ENCODE peak calls at places on chromosome 6, in six cellular contexts. X is heart left ventricle; B is uterus; A is ascending aorta; M is naive thymus-derived CD4-positive, alpha-beta T cell; Q is HCT116. W is an unnamed sample. For H3K9me3, the result is how much of the 10 kb centered on the place peaks cover.

GRCh38 chr6:28491984-28492317 is 23.6 kb downstream of the GPX6 start:
- DNase-seq in X (no peak), B (no peak), A (no peak), M (no peak), Q (no peak), W (no peak)

GRCh38 chr6:166097914-166098522 is 69.6 kb downstream of the TBXT start:
- DNase-seq in X (peak), B (peak), A (peak), M (no peak), Q (peak), W (peak)

GRCh38 chr6:141488466-141488865 is 644.3 kb upstream of the GJE1 start:
- DNase-seq in X (no peak), B (no peak), A (no peak), M (no peak), Q (no peak), W (no peak)

GRCh38 chr6:104943781-104944180 is 13.1 kb upstream of the LIN28B start:
- DNase-seq in X (no peak), B (no peak), A (no peak), M (no peak), Q (peak), W (no peak)

GRCh38 chr6:75230484-75231325 is 12.9 kb downstream of the COX7A2 start:
- DNase-seq in X (no peak), B (peak), A (no peak), M (no peak), Q (peak), W (no peak)

GRCh38 chr6:117919775-117920492 is 12.9 kb downstream of the SLC35F1 start:
- DNase-seq in X (peak), B (peak), A (no peak), M (no peak), Q (no peak), W (peak)

GRCh38 chr6:28160233-28160632 is 18.6 kb downstream of the ZKSCAN8 start:
- DNase-seq in X (no peak), B (no peak), A (no peak), M (no peak), Q (no peak), W (no peak)

GRCh38 chr6:117933471-117933870 is 26.4 kb downstream of the SLC35F1 start:
- DNase-seq in X (no peak), B (no peak), A (no peak), M (no peak), Q (no peak), W (no peak)

GRCh38 chr6:81820979-81821378 is 68.5 kb upstream of the TENT5A start:
- DNase-seq in X (no peak), B (no peak), A (no peak), M (no peak), Q (no peak), W (no peak)

GRCh38 chr6:95248501-95248900 is 328.8 kb upstream of the MANEA start:
- DNase-seq in X (no peak), B (no peak), A (no peak), M (no peak), Q (no peak), W (no peak)

GRCh38 chr6:9397981-9398559 is 962.7 kb upstream of the SLC35B3 start:
- DNase-seq in X (peak), B (no peak), A (no peak), M (no peak), Q (no peak), W (no peak)

GRCh38 chr6:33199687-33200233 is 705 bp downstream of the RXRB start:
- DNase-seq in X (peak), B (no peak), A (peak), M (no peak), Q (peak), W (no peak)

GRCh38 chr6:6684365-6684833 is 95.9 kb downstream of the LY86 start:
- DNase-seq in X (no peak), B (no peak), A (no peak), M (no peak), Q (no peak), W (no peak)

GRCh38 chr6:52649521-52649920 is 21.4 kb upstream of the TMEM14A start:
- DNase-seq in X (no peak), B (no peak), A (no peak), M (no peak), Q (no peak), W (no peak)

GRCh38 chr6:37007340-37008043 is 2.0 kb downstream of the FGD2 start:
- DNase-seq in X (no peak), B (no peak), A (no peak), M (no peak), Q (no peak), W (no peak)

GRCh38 chr6:139821669-139822223 is 447.3 kb upstream of the CITED2 start:
- DNase-seq in X (no peak), B (no peak), A (no peak), M (no peak), Q (no peak), W (no peak)

GRCh38 chr6:116144590-116144989 is 18.7 kb upstream of the COL10A1 start:
- DNase-seq in X (no peak), B (no peak), A (no peak), M (no peak), Q (no peak), W (no peak)

GRCh38 chr6:50816947-50817637 is 1.6 kb upstream of the TFAP2B start:
- DNase-seq in X (no peak), B (no peak), A (no peak), M (no peak), Q (no peak), W (no peak)

GRCh38 chr6:56699066-56699654 is 56.5 kb upstream of the DST start:
- DNase-seq in X (no peak), B (no peak), A (no peak), M (no peak), Q (no peak), W (no peak)

GRCh38 chr6:131129657-131130545 is 5.4 kb upstream of the AKAP7 start:
- DNase-seq in X (no peak), B (no peak), A (no peak), M (no peak), Q (no peak), W (no peak)

GRCh38 chr6:106184629-106185028 is 98.5 kb downstream of the PRDM1 start:
- DNase-seq in X (no peak), B (no peak), A (no peak), M (no peak), Q (no peak), W (no peak)

DNA sequence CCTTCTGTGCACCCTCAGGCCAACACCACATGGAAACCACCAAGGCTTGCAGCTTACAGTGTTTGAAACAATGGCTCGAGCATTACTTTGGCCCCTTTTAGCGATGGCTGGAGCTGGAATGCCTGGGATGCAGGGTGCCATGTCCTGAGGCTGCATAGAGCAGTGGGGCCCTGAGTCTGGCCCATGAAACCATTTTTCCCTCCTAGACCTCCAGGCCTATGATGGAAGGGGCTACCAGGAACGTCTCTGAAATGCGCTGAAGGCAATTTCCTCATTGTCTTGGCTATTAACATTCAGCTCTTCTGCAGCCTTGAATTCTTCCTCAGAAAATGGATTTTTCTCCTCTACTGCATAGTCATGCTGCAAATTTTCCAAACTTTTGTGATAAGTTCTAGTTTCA is 29.9 kb upstream of the SERINC1 start:
- DNase-seq in X (no peak), B (no peak), A (no peak), M (no peak), Q (no peak), W (no peak)
- H3K9me3 ChIP-seq in X (under half), B (under half), A (under half), M (under half), Q (under half), W (half or more)

GRCh38 chr6:113930183-113930582 is 40.8 kb downstream of the HDAC2 start:
- DNase-seq in X (no peak), B (no peak), A (no peak), M (no peak), Q (no peak), W (no peak)
- H3K9me3 ChIP-seq in X (under half), B (under half), A (under half), M (under half), Q (under half), W (under half)

GRCh38 chr6:22418714-22419113 is 121.9 kb upstream of the PRL start:
- DNase-seq in X (no peak), B (no peak), A (no peak), M (no peak), Q (no peak), W (no peak)

GRCh38 chr6:22424196-22424595 is 127.4 kb upstream of the PRL start:
- DNase-seq in X (no peak), B (no peak), A (no peak), M (no peak), Q (no peak), W (no peak)

GRCh38 chr6:22421187-22421586 is 124.4 kb upstream of the PRL start:
- DNase-seq in X (no peak), B (no peak), A (no peak), M (no peak), Q (no peak), W (no peak)
- H3K9me3 ChIP-seq in X (under half), B (under half), A (under half), M (under half), Q (under half), W (under half)

DNA sequence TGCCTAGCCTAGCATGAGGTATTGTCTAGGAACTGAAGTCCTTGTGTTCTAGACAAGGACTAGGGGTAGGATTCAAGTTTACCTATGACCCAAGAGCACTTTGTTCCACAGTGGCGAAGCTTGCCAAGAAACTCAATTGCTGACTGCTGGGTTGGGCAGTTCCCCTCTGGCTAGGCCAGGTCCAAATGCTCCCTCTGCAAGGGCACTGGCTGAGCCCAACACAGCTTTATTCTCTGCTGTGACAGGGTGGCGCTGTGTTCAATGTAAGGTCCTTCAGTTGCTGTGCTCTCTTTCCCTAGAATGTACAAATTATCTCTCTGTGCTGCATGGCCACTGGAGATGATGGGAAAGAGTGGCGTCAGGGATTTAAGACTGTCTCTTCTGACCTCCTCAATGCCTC is 950.8 kb downstream of the HACE1 start:
- DNase-seq in X (no peak), B (no peak), A (no peak), M (no peak), Q (no peak), W (no peak)
- H3K9me3 ChIP-seq in X (under half), B (under half), A (under half), M (under half), Q (under half), W (under half)

DNA sequence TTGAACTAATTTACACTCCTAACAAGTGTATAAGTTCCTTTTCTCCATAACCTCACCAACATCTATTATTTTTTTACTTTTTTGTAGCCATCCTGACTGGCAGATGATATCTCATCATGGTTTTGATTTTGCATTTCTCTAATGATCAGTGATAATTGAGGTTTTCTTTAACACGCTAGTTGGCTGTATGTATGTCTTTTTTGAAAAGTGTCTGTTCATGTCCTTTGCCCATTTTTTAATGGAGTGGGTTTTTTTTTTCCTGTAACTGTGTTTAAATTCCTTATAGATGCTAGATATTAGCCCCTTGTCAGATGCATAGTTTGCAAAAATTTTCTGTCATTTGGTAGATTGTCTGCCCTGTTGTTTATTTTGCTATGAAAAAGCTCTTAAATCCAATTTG is 39.6 kb upstream of the TRIM39 start:
- DNase-seq in X (no peak), B (no peak), A (no peak), M (no peak), Q (no peak), W (no peak)
- H3K9me3 ChIP-seq in X (under half), B (under half), A (half or more), M (under half), Q (under half), W (half or more)

DNA sequence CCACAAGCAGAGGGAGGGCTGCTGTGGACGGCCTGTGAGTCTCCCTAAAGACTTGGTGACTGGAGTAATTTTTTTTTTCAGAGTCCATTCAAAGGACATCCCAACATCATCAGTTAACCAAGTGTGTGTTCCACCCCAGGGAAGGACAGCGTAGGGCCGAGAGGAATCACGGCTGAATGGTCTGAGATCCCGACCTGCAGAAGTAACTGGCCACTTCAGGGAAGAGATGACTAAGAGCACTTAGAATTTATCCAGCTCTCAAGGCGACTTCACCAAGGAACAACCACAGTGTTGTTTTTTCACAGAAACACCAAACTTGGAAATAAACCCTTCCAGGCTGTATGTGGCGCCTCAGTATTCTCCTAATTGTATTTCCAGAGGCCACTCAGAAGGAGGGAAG is 231.6 kb downstream of the FNDC1 start:
- DNase-seq in X (no peak), B (no peak), A (no peak), M (no peak), Q (no peak), W (no peak)
- H3K9me3 ChIP-seq in X (under half), B (under half), A (under half), M (under half), Q (under half), W (under half)

DNA sequence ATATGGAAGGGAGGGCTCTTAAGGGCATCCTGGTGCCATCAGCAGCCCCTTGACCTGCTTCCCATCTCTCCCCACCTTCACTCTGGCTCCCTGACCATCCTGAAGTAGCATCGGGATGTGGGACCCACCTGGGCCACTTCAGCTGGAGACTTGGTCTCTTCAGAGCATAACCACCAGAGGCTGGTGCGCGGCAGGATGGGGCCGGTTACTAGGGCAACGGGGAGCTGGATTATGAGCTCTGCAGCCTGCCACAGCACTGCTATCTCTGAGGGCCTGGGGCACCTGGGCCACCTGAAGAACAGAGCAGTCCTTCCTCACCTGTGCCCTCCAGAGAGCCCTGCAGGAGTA is 79.7 kb downstream of the SYNJ2 start:
- DNase-seq in X (no peak), B (no peak), A (no peak), M (no peak), Q (no peak), W (no peak)
- H3K9me3 ChIP-seq in X (under half), B (under half), A (under half), M (under half), Q (under half), W (under half)

W was measured in NT2/D1.